ENCODE peak calls at places on chromosomes 5 and 9, in six cellular contexts. V, N, B, A, C and U are unnamed samples.

GRCh38 chr9:86408121-86408520 is 53.9 kb upstream of the TUT7 start:
- DNase-seq in V (no peak), N (no peak), B (no peak), A (no peak), C (no peak), U (no peak)

GRCh38 chr9:114261987-114262386 is 60.9 kb upstream of the ORM1 start:
- DNase-seq in V (no peak), N (no peak), B (no peak), A (no peak), C (no peak), U (no peak)

GRCh38 chr9:37144762-37145161 is 24.4 kb downstream of the ZCCHC7 start:
- DNase-seq in V (peak; percentile 82), N (no peak), B (no peak), A (peak; percentile 15), C (no peak), U (no peak)

GRCh38 chr5:97231025-97231636 is 48.1 kb upstream of the RIOK2 start:
- DNase-seq in V (peak; percentile 20), N (peak; percentile 31), B (no peak), A (peak; percentile 70), C (no peak), U (peak; percentile 18)

GRCh38 chr9:89418112-89418872 is 79.6 kb downstream of the SEMA4D start:
- DNase-seq in V (no peak), N (no peak), B (no peak), A (no peak), C (no peak), U (no peak)

GRCh38 chr5:32059779-32060178 is 114.3 kb downstream of the GOLPH3 start:
- DNase-seq in V (no peak), N (peak; percentile 64), B (no peak), A (no peak), C (no peak), U (no peak)

GRCh38 chr9:105129731-105130130 is 114.7 kb upstream of the SLC44A1 start:
- DNase-seq in V (no peak), N (no peak), B (no peak), A (no peak), C (no peak), U (no peak)

GRCh38 chr5:135437796-135438560 is 9.2 kb downstream of the DCANP1 start:
- DNase-seq in V (no peak), N (no peak), B (no peak), A (peak; percentile 34), C (peak; percentile 94), U (peak; percentile 67)

GRCh38 chr5:173458819-173459218 is 130.6 kb upstream of the STC2 start:
- DNase-seq in V (no peak), N (no peak), B (no peak), A (no peak), C (no peak), U (no peak)

GRCh38 chr5:175202461-175203065 is 241.4 kb downstream of the DRD1 start:
- DNase-seq in V (no peak), N (peak; percentile 24), B (no peak), A (no peak), C (no peak), U (no peak)

GRCh38 chr9:135504262-135505229 is 4.1 kb downstream of the MRPS2 start:
- DNase-seq in V (no peak), N (peak; percentile 85), B (no peak), A (peak; percentile 55), C (peak; percentile 63), U (peak; percentile 52)

GRCh38 chr9:69867081-69867814 is 46.6 kb downstream of the CFAP95 start:
- DNase-seq in V (no peak), N (no peak), B (no peak), A (no peak), C (no peak), U (no peak)

GRCh38 chr9:86073839-86074238 is 25.5 kb downstream of the GOLM1 start:
- DNase-seq in V (no peak), N (no peak), B (no peak), A (no peak), C (no peak), U (no peak)

GRCh38 chr5:157603333-157604190 is 28.0 kb upstream of the ADAM19 start:
- DNase-seq in V (no peak), N (peak; percentile 33), B (no peak), A (peak; percentile 18), C (no peak), U (no peak)

GRCh38 chr9:22238809-22239684 is 207.6 kb upstream of the DMRTA1 start:
- DNase-seq in V (no peak), N (peak; percentile 7), B (no peak), A (peak; percentile 40), C (no peak), U (no peak)

GRCh38 chr9:3413984-3414383 is 111.8 kb downstream of the RFX3 start:
- DNase-seq in V (no peak), N (no peak), B (no peak), A (no peak), C (no peak), U (no peak)

DNA sequence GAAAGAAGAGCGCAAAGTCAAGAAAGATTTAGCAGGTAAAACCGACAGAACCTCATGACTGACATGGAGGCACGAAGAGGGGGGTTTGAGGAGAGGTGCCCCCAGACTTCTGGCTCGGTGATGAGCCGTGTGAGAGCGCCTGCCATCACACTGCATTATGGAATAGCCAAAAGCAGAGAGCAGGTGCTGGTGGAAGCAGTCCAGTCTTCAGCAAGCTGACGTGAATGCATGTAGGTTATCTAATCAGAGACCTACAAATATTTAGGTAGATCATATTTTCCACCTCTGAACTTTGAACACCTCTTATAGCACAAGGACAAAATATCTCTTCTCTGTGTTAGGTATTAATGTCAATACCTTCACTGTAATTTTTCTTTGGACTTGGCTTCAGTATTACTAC is 68.4 kb downstream of the RNF130 start:
- DNase-seq in V (no peak), N (no peak), B (no peak), A (no peak), C (peak; percentile 42), U (no peak)
- TF ChIP-seq POLR2A in V (no peak), N (no peak), B (no peak), A (no peak), C (no peak), U (no peak)

GRCh38 chr9:125961037-125961436 is 213.9 kb downstream of the PBX3 start:
- DNase-seq in V (no peak), N (no peak), B (no peak), A (no peak), C (no peak), U (no peak)

GRCh38 chr9:125956102-125956501 is 208.9 kb downstream of the PBX3 start:
- DNase-seq in V (no peak), N (no peak), B (no peak), A (no peak), C (no peak), U (no peak)

GRCh38 chr9:125963932-125964331 is 216.8 kb downstream of the PBX3 start:
- DNase-seq in V (no peak), N (no peak), B (no peak), A (no peak), C (no peak), U (no peak)

GRCh38 chr9:125960631-125961030 is 213.5 kb downstream of the PBX3 start:
- DNase-seq in V (no peak), N (no peak), B (no peak), A (no peak), C (no peak), U (no peak)

GRCh38 chr9:125959980-125960619 is 212.9 kb downstream of the PBX3 start:
- DNase-seq in V (no peak), N (no peak), B (no peak), A (no peak), C (no peak), U (no peak)
- H3K4me3 ChIP-seq in V (no peak overlapping the region), N (no peak overlapping the region), B (no peak overlapping the region), A (no peak overlapping the region), C (no peak overlapping the region), U (no peak overlapping the region)

GRCh38 chr5:128579669-128580068 is 41.6 kb upstream of the FBN2 start:
- DNase-seq in V (no peak), N (no peak), B (no peak), A (no peak), C (no peak), U (no peak)

GRCh38 chr5:128574041-128574440 is 36.0 kb upstream of the FBN2 start:
- DNase-seq in V (no peak), N (no peak), B (no peak), A (no peak), C (no peak), U (no peak)

GRCh38 chr5:128579111-128579510 is 41.1 kb upstream of the FBN2 start:
- DNase-seq in V (no peak), N (peak; percentile 40), B (no peak), A (no peak), C (no peak), U (no peak)
- TF ChIP-seq EP300 in V (no peak), N (peak; percentile 45), B (no peak), A (no peak), C (no peak), U (no peak)

GRCh38 chr5:38574009-38574408 is 17.6 kb upstream of the LIFR start:
- DNase-seq in V (no peak), N (no peak), B (no peak), A (no peak), C (no peak), U (no peak)
- TF ChIP-seq POLR2A in V (no peak), N (no peak), B (no peak), A (no peak), C (no peak), U (no peak)

GRCh38 chr5:1881731-1882336 is 891 bp downstream of the IRX4 start:
- DNase-seq in V (no peak), N (no peak), B (no peak), A (no peak), C (no peak), U (no peak)

GRCh38 chr5:1882337-1883119 is at the start of gene IRX4:
- DNase-seq in V (no peak), N (peak; percentile 64), B (no peak), A (no peak), C (no peak), U (no peak)

GRCh38 chr5:1883925-1884637 is 1.4 kb upstream of the IRX4 start:
- DNase-seq in V (no peak), N (no peak), B (no peak), A (no peak), C (no peak), U (no peak)

GRCh38 chr5:1884638-1885475 is 2.1 kb upstream of the IRX4 start:
- DNase-seq in V (no peak), N (no peak), B (no peak), A (no peak), C (no peak), U (no peak)

GRCh38 chr5:1883120-1883924 is 597 bp upstream of the IRX4 start:
- DNase-seq in V (no peak), N (peak; percentile 77), B (no peak), A (no peak), C (no peak), U (no peak)
- H3K4me3 ChIP-seq in V (no peak overlapping the region), N (peak overlapping the region; percentile 50), B (peak overlapping the region; percentile 60), A (no peak overlapping the region), C (peak overlapping the region; percentile 31), U (peak overlapping the region; percentile 4)

DNA sequence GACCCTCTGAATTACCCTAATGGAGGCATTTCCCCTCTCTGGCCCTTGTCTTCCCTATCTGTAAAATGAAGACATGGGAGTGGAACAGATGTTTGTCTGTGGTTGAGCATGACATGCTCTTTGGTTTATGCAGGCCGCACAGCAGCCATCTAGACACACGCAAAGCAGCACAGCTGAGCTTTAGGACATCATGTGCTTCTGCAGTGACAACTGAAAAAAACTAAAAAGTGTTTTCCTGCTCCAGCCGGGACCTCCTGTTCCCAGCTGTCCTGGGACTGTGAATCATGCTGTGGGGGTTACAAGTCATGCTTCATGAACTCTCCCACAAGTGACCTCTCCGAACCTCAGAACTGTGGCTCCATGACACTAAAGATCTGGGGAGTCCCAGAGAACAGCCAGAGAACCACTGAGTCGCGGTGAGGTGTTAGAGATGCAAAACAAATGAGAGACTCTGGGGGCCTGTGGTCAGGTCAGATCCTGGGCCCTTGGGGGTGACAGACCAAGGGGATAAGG is 1.7 kb downstream of the SMIM3 start:
- DNase-seq in V (peak; percentile 81), N (no peak), B (no peak), A (no peak), C (peak; percentile 31), U (peak; percentile 59)
- TF ChIP-seq EP300 in V (peak; percentile 63), N (no peak), B (peak; percentile 25), A (no peak), C (peak; percentile 84), U (peak; percentile 90)